ENCODE peak calls at places on chromosomes 1 and 21, in four cellular contexts. M, E, Y and Q are unnamed samples.

GRCh38 chr1:156839426-156840109 is 19.3 kb downstream of the INSRR start:
- DNase-seq in E (no peak), Y (no peak), M (peak), Q (no peak)

GRCh38 chr1:203286161-203286984 is 18.9 kb upstream of the BTG2 start:
- DNase-seq in E (no peak), Y (no peak), M (peak), Q (no peak)

GRCh38 chr1:211328084-211328694 is 1.6 kb downstream of the TRAF5 start:
- DNase-seq in M (no peak), E (no peak), Y (no peak), Q (no peak)

GRCh38 chr1:167517535-167518330 is 596 bp downstream of the CD247 start:
- DNase-seq in M (peak), Y (no peak), E (peak), Q (peak)

GRCh38 chr1:3597599-3597964 is 13.7 kb downstream of the MEGF6 start:
- DNase-seq in M (peak), E (peak), Y (peak), Q (no peak)

GRCh38 chr1:70847013-70847412 is 200.6 kb downstream of the PTGER3 start:
- DNase-seq in E (no peak), Y (no peak), M (no peak), Q (no peak)

GRCh38 chr21:46054447-46054846 is 43.5 kb upstream of the COL6A2 start:
- DNase-seq in Y (no peak), M (no peak), E (no peak), Q (no peak)

GRCh38 chr1:190169311-190170067 is 308.2 kb downstream of the BRINP3 start:
- DNase-seq in M (no peak), E (no peak), Y (no peak), Q (no peak)

GRCh38 chr21:42939581-42940413 is 14.4 kb upstream of the ERVH48-1 start:
- DNase-seq in M (peak), Y (peak), E (no peak), Q (peak)

GRCh38 chr1:24857528-24858133 is 72.4 kb downstream of the RUNX3 start:
- DNase-seq in M (no peak), Y (no peak), E (no peak), Q (no peak)

GRCh38 chr1:181344091-181344490 is 139.2 kb upstream of the CACNA1E start:
- DNase-seq in M (no peak), Y (no peak), E (no peak), Q (no peak)

GRCh38 chr1:196997428-196997827 is 20.1 kb downstream of the CFHR5 start:
- DNase-seq in E (no peak), M (no peak), Y (no peak), Q (no peak)

GRCh38 chr1:67532452-67533216 is 102.4 kb upstream of the SERBP1 start:
- DNase-seq in E (no peak), Y (no peak), M (no peak), Q (peak)

GRCh38 chr1:84435159-84435558 is 36.9 kb downstream of the DNASE2B start:
- DNase-seq in E (no peak), M (no peak), Y (no peak), Q (no peak)

GRCh38 chr1:201229095-201229494 is 38.5 kb downstream of the IGFN1 start:
- DNase-seq in E (no peak), Y (no peak), M (no peak), Q (no peak)

GRCh38 chr1:155504207-155504606 is 58.4 kb downstream of the ASH1L start:
- DNase-seq in M (no peak), Y (no peak), E (no peak), Q (no peak)

GRCh38 chr1:158113759-158114127 is 67.0 kb upstream of the CD1D start:
- DNase-seq in Y (no peak), M (no peak), E (no peak), Q (no peak)

GRCh38 chr1:92464588-92465255 is 22.0 kb downstream of the GFI1 start:
- DNase-seq in E (no peak), M (no peak), Y (no peak), Q (no peak)

GRCh38 chr1:55828031-55828430 is 612.9 kb upstream of the USP24 start:
- DNase-seq in E (no peak), M (no peak), Y (no peak), Q (no peak)

GRCh38 chr1:85379203-85380136 is 85.5 kb downstream of the DDAH1 start:
- DNase-seq in Y (no peak), M (no peak), E (no peak), Q (no peak)

GRCh38 chr1:10431065-10431730 is 965 bp downstream of the CENPS start:
- DNase-seq in E (no peak), M (no peak), Y (no peak), Q (no peak)

GRCh38 chr21:26966978-26967913 is at the start of gene ADAMTS5:
- DNase-seq in Y (peak), M (peak), E (no peak), Q (no peak)

GRCh38 chr1:107949467-107950253 is 15.3 kb downstream of the VAV3 start:
- DNase-seq in E (no peak), Y (no peak), M (no peak), Q (no peak)

GRCh38 chr1:38997901-38998190 is 6.8 kb downstream of the AKIRIN1 start:
- DNase-seq in M (no peak), Y (no peak), E (no peak), Q (no peak)

GRCh38 chr1:58917436-58917835 is 133.6 kb upstream of the JUN start:
- DNase-seq in E (no peak), M (no peak), Y (no peak), Q (no peak)

GRCh38 chr1:1955651-1956094 is 36.6 kb upstream of the TMEM52 start:
- DNase-seq in Y (no peak), E (no peak), M (no peak), Q (no peak)

GRCh38 chr1:31397360-31398095 is 15.5 kb upstream of the SERINC2 start:
- DNase-seq in Y (no peak), M (no peak), E (no peak), Q (no peak)

GRCh38 chr1:64686828-64687724 is 57.8 kb upstream of the RAVER2 start:
- DNase-seq in M (no peak), Y (no peak), E (peak), Q (peak)

GRCh38 chr1:81111818-81112217 is 688.9 kb upstream of the ADGRL2 start:
- DNase-seq in M (no peak), Y (no peak), E (no peak), Q (no peak)

GRCh38 chr1:117671781-117672501 is 66.1 kb downstream of the TENT5C start:
- DNase-seq in Y (peak), E (no peak), M (no peak), Q (peak)

GRCh38 chr1:232726048-232726779 is 79.0 kb upstream of the MAP10 start:
- DNase-seq in Y (no peak), E (no peak), M (no peak), Q (no peak)

GRCh38 chr1:88998716-88999115 is 6.3 kb upstream of the KYAT3 start:
- DNase-seq in Y (no peak), M (no peak), E (no peak), Q (no peak)